ENCODE peak calls at places on chromosomes 1 and 21, in five cellular contexts. One of them, this sample, is unnamed. For H3K27me3, the result is how much of the 10 kb centered on the place peaks cover.

GRCh38 chr21:39088831-39089380 is 94.3 kb downstream of the PSMG1 start:
- DNase-seq in CD8-positive, alpha-beta memory T cell: no peak
- DNase-seq in tibial nerve: no peak
- DNase-seq in CD4-positive, alpha-beta memory T cell: no peak
- DNase-seq in body of pancreas: no peak
- DNase-seq in this sample: no peak

GRCh38 chr1:179926494-179927205 is 28.0 kb upstream of the CEP350 start:
- DNase-seq in CD8-positive, alpha-beta memory T cell: no peak
- DNase-seq in tibial nerve: no peak
- DNase-seq in CD4-positive, alpha-beta memory T cell: no peak
- DNase-seq in body of pancreas: no peak
- DNase-seq in this sample: no peak

GRCh38 chr1:25922633-25923567 is 16.7 kb upstream of the STMN1 start:
- DNase-seq in CD8-positive, alpha-beta memory T cell: peak
- DNase-seq in tibial nerve: no peak
- DNase-seq in CD4-positive, alpha-beta memory T cell: peak
- DNase-seq in body of pancreas: peak
- DNase-seq in this sample: peak

GRCh38 chr1:32906652-32907051 is 5.5 kb upstream of the TMEM54 start:
- DNase-seq in CD8-positive, alpha-beta memory T cell: no peak
- DNase-seq in tibial nerve: no peak
- DNase-seq in CD4-positive, alpha-beta memory T cell: no peak
- DNase-seq in body of pancreas: no peak
- DNase-seq in this sample: no peak

GRCh38 chr1:191608367-191608766 is 549.9 kb upstream of the RGS18 start:
- DNase-seq in CD8-positive, alpha-beta memory T cell: no peak
- DNase-seq in tibial nerve: no peak
- DNase-seq in CD4-positive, alpha-beta memory T cell: no peak
- DNase-seq in body of pancreas: no peak
- DNase-seq in this sample: no peak

GRCh38 chr21:31293986-31294385 is 50.1 kb downstream of the TIAM1 start:
- DNase-seq in CD8-positive, alpha-beta memory T cell: no peak
- DNase-seq in tibial nerve: no peak
- DNase-seq in CD4-positive, alpha-beta memory T cell: no peak
- DNase-seq in body of pancreas: no peak
- DNase-seq in this sample: no peak

GRCh38 chr1:154501423-154502065 is 475 bp upstream of the TDRD10 start:
- DNase-seq in CD8-positive, alpha-beta memory T cell: no peak
- DNase-seq in tibial nerve: peak
- DNase-seq in CD4-positive, alpha-beta memory T cell: no peak
- DNase-seq in body of pancreas: peak
- DNase-seq in this sample: no peak

GRCh38 chr1:70071597-70071996 is 133.8 kb downstream of the LRRC40 start:
- DNase-seq in CD8-positive, alpha-beta memory T cell: no peak
- DNase-seq in tibial nerve: no peak
- DNase-seq in CD4-positive, alpha-beta memory T cell: no peak
- DNase-seq in body of pancreas: no peak
- DNase-seq in this sample: no peak

GRCh38 chr1:107637101-107637500 is 327.9 kb downstream of the VAV3 start:
- DNase-seq in CD8-positive, alpha-beta memory T cell: no peak
- DNase-seq in tibial nerve: no peak
- DNase-seq in CD4-positive, alpha-beta memory T cell: no peak
- DNase-seq in body of pancreas: no peak
- DNase-seq in this sample: no peak

GRCh38 chr1:211469938-211470529 is 21.9 kb downstream of the RD3 start:
- DNase-seq in CD8-positive, alpha-beta memory T cell: peak
- DNase-seq in tibial nerve: peak
- DNase-seq in CD4-positive, alpha-beta memory T cell: peak
- DNase-seq in body of pancreas: peak
- DNase-seq in this sample: no peak

GRCh38 chr1:108096089-108096488 is 104.1 kb downstream of the SLC25A24 start:
- DNase-seq in CD8-positive, alpha-beta memory T cell: no peak
- DNase-seq in tibial nerve: no peak
- DNase-seq in CD4-positive, alpha-beta memory T cell: no peak
- DNase-seq in body of pancreas: no peak
- DNase-seq in this sample: no peak

GRCh38 chr1:78792756-78793155 is 143.1 kb downstream of the IFI44 start:
- DNase-seq in CD8-positive, alpha-beta memory T cell: no peak
- DNase-seq in tibial nerve: no peak
- DNase-seq in CD4-positive, alpha-beta memory T cell: no peak
- DNase-seq in body of pancreas: no peak
- DNase-seq in this sample: no peak

GRCh38 chr1:226784081-226785049 is 45.3 kb upstream of the ITPKB start:
- DNase-seq in CD8-positive, alpha-beta memory T cell: no peak
- DNase-seq in tibial nerve: no peak
- DNase-seq in CD4-positive, alpha-beta memory T cell: no peak
- DNase-seq in body of pancreas: no peak
- DNase-seq in this sample: no peak

GRCh38 chr1:178739285-178740045 is 14.4 kb downstream of the RALGPS2 start:
- DNase-seq in CD8-positive, alpha-beta memory T cell: no peak
- DNase-seq in tibial nerve: no peak
- DNase-seq in CD4-positive, alpha-beta memory T cell: no peak
- DNase-seq in body of pancreas: no peak
- DNase-seq in this sample: no peak

GRCh38 chr1:11804666-11805453 is 904 bp downstream of the MTHFR start:
- DNase-seq in CD8-positive, alpha-beta memory T cell: no peak
- DNase-seq in tibial nerve: no peak
- DNase-seq in CD4-positive, alpha-beta memory T cell: no peak
- DNase-seq in body of pancreas: peak
- DNase-seq in this sample: no peak

GRCh38 chr1:93304716-93305138 is 41.0 kb upstream of the DR1 start:
- DNase-seq in CD8-positive, alpha-beta memory T cell: no peak
- DNase-seq in tibial nerve: no peak
- DNase-seq in CD4-positive, alpha-beta memory T cell: peak
- DNase-seq in body of pancreas: peak
- DNase-seq in this sample: no peak

GRCh38 chr1:6450005-6450450 is 15.9 kb downstream of the TNFRSF25 start:
- DNase-seq in CD8-positive, alpha-beta memory T cell: no peak
- DNase-seq in tibial nerve: no peak
- DNase-seq in CD4-positive, alpha-beta memory T cell: no peak
- DNase-seq in body of pancreas: no peak
- DNase-seq in this sample: no peak

GRCh38 chr21:39004776-39005605 is 178.3 kb downstream of the PSMG1 start:
- DNase-seq in CD8-positive, alpha-beta memory T cell: no peak
- DNase-seq in tibial nerve: no peak
- DNase-seq in CD4-positive, alpha-beta memory T cell: no peak
- DNase-seq in body of pancreas: peak
- DNase-seq in this sample: no peak

GRCh38 chr1:24486296-24487065 is 16.2 kb upstream of the RCAN3 start:
- DNase-seq in CD8-positive, alpha-beta memory T cell: peak
- DNase-seq in tibial nerve: no peak
- DNase-seq in CD4-positive, alpha-beta memory T cell: peak
- DNase-seq in body of pancreas: no peak
- DNase-seq in this sample: no peak

GRCh38 chr1:11069233-11069950 is 9.6 kb upstream of the SRM start:
- DNase-seq in CD8-positive, alpha-beta memory T cell: no peak
- DNase-seq in tibial nerve: no peak
- DNase-seq in CD4-positive, alpha-beta memory T cell: no peak
- DNase-seq in body of pancreas: no peak
- DNase-seq in this sample: no peak

GRCh38 chr21:27320868-27321267 is 354.0 kb upstream of the ADAMTS5 start:
- DNase-seq in CD8-positive, alpha-beta memory T cell: no peak
- DNase-seq in tibial nerve: no peak
- DNase-seq in CD4-positive, alpha-beta memory T cell: no peak
- DNase-seq in body of pancreas: no peak
- DNase-seq in this sample: no peak

GRCh38 chr1:208217774-208218173 is 26.4 kb downstream of the PLXNA2 start:
- DNase-seq in CD8-positive, alpha-beta memory T cell: no peak
- DNase-seq in tibial nerve: no peak
- DNase-seq in CD4-positive, alpha-beta memory T cell: no peak
- DNase-seq in body of pancreas: no peak
- DNase-seq in this sample: no peak

GRCh38 chr21:27802816-27803475 is 836.1 kb upstream of the ADAMTS5 start:
- DNase-seq in CD8-positive, alpha-beta memory T cell: no peak
- DNase-seq in tibial nerve: no peak
- DNase-seq in CD4-positive, alpha-beta memory T cell: peak
- DNase-seq in body of pancreas: no peak
- DNase-seq in this sample: no peak

GRCh38 chr1:222713091-222714012 is 988 bp downstream of the BROX start:
- DNase-seq in CD8-positive, alpha-beta memory T cell: peak
- DNase-seq in tibial nerve: peak
- DNase-seq in CD4-positive, alpha-beta memory T cell: peak
- DNase-seq in body of pancreas: peak
- DNase-seq in this sample: peak

GRCh38 chr1:5927506-5928370 is 64.5 kb downstream of the NPHP4 start:
- DNase-seq in CD8-positive, alpha-beta memory T cell: no peak
- DNase-seq in tibial nerve: no peak
- DNase-seq in CD4-positive, alpha-beta memory T cell: no peak
- DNase-seq in body of pancreas: no peak
- DNase-seq in this sample: no peak

GRCh38 chr21:45306832-45307571 is 19.3 kb upstream of the POFUT2 start:
- DNase-seq in CD8-positive, alpha-beta memory T cell: no peak
- DNase-seq in tibial nerve: peak
- DNase-seq in CD4-positive, alpha-beta memory T cell: no peak
- DNase-seq in body of pancreas: peak
- DNase-seq in this sample: no peak

GRCh38 chr1:86154581-86155060 is 2.0 kb downstream of the COL24A1 start:
- DNase-seq in CD8-positive, alpha-beta memory T cell: no peak
- DNase-seq in tibial nerve: no peak
- DNase-seq in CD4-positive, alpha-beta memory T cell: no peak
- DNase-seq in body of pancreas: no peak
- DNase-seq in this sample: no peak

GRCh38 chr1:11648732-11649158 is 5.5 kb downstream of the FBXO2 start:
- DNase-seq in CD8-positive, alpha-beta memory T cell: peak
- DNase-seq in tibial nerve: no peak
- DNase-seq in CD4-positive, alpha-beta memory T cell: peak
- DNase-seq in body of pancreas: peak
- DNase-seq in this sample: peak

GRCh38 chr1:234881893-234882771 is 246.5 kb downstream of the TOMM20 start:
- DNase-seq in CD8-positive, alpha-beta memory T cell: no peak
- DNase-seq in tibial nerve: no peak
- DNase-seq in CD4-positive, alpha-beta memory T cell: no peak
- DNase-seq in body of pancreas: no peak
- DNase-seq in this sample: no peak

GRCh38 chr1:170041423-170042207 is 32.9 kb downstream of the KIFAP3 start:
- DNase-seq in CD8-positive, alpha-beta memory T cell: no peak
- DNase-seq in tibial nerve: no peak
- DNase-seq in CD4-positive, alpha-beta memory T cell: no peak
- DNase-seq in body of pancreas: no peak
- DNase-seq in this sample: no peak

GRCh38 chr1:67441739-67442286 is 11.6 kb upstream of the SERBP1 start:
- DNase-seq in CD8-positive, alpha-beta memory T cell: no peak
- DNase-seq in tibial nerve: no peak
- DNase-seq in CD4-positive, alpha-beta memory T cell: no peak
- DNase-seq in body of pancreas: no peak
- DNase-seq in this sample: no peak

GRCh38 chr1:111836111-111836510 is 80.4 kb downstream of the DDX20 start:
- DNase-seq in CD8-positive, alpha-beta memory T cell: no peak
- DNase-seq in tibial nerve: no peak
- DNase-seq in CD4-positive, alpha-beta memory T cell: no peak
- DNase-seq in body of pancreas: no peak
- DNase-seq in this sample: no peak

GRCh38 chr1:223062177-223062576 is 80.9 kb downstream of the TLR5 start:
- DNase-seq in CD8-positive, alpha-beta memory T cell: no peak
- DNase-seq in tibial nerve: no peak
- DNase-seq in CD4-positive, alpha-beta memory T cell: no peak
- DNase-seq in body of pancreas: no peak
- DNase-seq in this sample: no peak

GRCh38 chr1:112826217-112826944 is 111.2 kb upstream of the PPM1J start:
- DNase-seq in CD8-positive, alpha-beta memory T cell: no peak
- DNase-seq in tibial nerve: no peak
- DNase-seq in CD4-positive, alpha-beta memory T cell: no peak
- DNase-seq in body of pancreas: no peak
- DNase-seq in this sample: no peak

GRCh38 chr1:226019550-226019949 is 20.4 kb upstream of the SDE2 start:
- DNase-seq in CD8-positive, alpha-beta memory T cell: no peak
- DNase-seq in tibial nerve: no peak
- DNase-seq in CD4-positive, alpha-beta memory T cell: no peak
- DNase-seq in body of pancreas: no peak
- DNase-seq in this sample: no peak

GRCh38 chr1:30811187-30811586 is 53.6 kb upstream of the LAPTM5 start:
- DNase-seq in CD8-positive, alpha-beta memory T cell: no peak
- DNase-seq in tibial nerve: no peak
- DNase-seq in CD4-positive, alpha-beta memory T cell: no peak
- DNase-seq in body of pancreas: no peak
- DNase-seq in this sample: no peak
- H3K27me3 ChIP-seq in CD8-positive, alpha-beta memory T cell: under half
- H3K27me3 ChIP-seq in tibial nerve: under half
- H3K27me3 ChIP-seq in CD4-positive, alpha-beta memory T cell: under half
- H3K27me3 ChIP-seq in body of pancreas: under half
- H3K27me3 ChIP-seq in this sample: under half

DNA sequence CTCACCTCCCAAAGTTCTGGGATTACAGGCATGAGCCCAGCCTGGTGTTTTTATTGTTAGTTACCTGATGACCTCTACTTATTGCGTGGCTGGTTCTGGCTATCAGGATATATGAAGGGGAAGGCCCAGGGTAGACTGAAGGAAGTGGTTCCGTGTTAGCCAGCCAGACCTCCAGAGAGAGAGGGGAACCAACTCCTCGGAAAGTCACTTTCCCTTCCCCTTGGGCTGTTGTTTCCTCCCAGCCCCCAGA is 2.5 kb upstream of the RCSD1 start:
- DNase-seq in CD8-positive, alpha-beta memory T cell: no peak
- DNase-seq in tibial nerve: no peak
- DNase-seq in CD4-positive, alpha-beta memory T cell: no peak
- DNase-seq in body of pancreas: no peak
- DNase-seq in this sample: no peak
- H3K27me3 ChIP-seq in CD8-positive, alpha-beta memory T cell: under half
- H3K27me3 ChIP-seq in tibial nerve: under half
- H3K27me3 ChIP-seq in CD4-positive, alpha-beta memory T cell: under half
- H3K27me3 ChIP-seq in body of pancreas: under half
- H3K27me3 ChIP-seq in this sample: under half

DNA sequence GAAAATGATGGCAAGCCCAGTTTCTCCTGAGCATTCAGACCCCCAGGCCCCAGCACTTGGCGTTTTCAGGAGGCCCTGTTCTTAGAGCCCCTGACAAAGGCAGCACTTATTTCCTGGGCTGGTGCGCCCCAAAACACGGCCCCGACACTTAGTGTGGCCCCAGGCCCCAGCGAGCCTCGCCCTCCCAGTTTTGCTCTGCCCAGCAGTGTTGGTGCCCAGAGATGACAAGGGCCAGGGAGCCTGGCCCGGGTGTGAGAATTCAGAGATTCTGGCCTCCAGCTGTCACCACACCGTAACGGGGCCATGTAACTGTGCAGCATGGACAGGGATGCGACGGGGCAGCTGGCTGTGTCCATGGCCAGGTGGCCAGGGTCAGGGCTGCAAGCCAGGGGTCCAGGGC is 18.0 kb upstream of the ARHGEF16 start:
- DNase-seq in CD8-positive, alpha-beta memory T cell: no peak
- DNase-seq in tibial nerve: no peak
- DNase-seq in CD4-positive, alpha-beta memory T cell: no peak
- DNase-seq in body of pancreas: no peak
- DNase-seq in this sample: no peak
- H3K27me3 ChIP-seq in CD8-positive, alpha-beta memory T cell: under half
- H3K27me3 ChIP-seq in tibial nerve: under half
- H3K27me3 ChIP-seq in CD4-positive, alpha-beta memory T cell: under half
- H3K27me3 ChIP-seq in body of pancreas: under half
- H3K27me3 ChIP-seq in this sample: under half

DNA sequence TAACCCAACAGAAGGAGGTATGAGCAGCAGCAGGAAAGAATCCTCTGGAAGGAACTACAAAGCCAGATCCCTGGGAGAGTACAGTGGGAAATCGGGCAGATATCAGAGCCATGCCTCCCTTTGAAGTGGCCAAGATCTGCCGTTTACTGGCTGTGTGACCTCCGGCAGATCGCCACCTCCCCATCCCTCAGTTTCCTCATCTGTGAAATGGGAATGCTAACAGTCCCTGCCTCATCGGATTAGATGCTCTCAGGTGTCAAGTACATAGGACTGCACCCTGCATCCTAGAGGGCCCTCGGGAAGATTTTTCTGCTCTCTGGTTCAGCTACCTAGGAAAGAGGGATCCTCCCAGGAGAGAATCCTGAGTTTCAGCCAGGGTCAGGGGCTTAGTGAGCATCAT is 60.6 kb upstream of the EFHD2 start:
- DNase-seq in CD8-positive, alpha-beta memory T cell: no peak
- DNase-seq in tibial nerve: no peak
- DNase-seq in CD4-positive, alpha-beta memory T cell: no peak
- DNase-seq in body of pancreas: no peak
- DNase-seq in this sample: no peak
- H3K27me3 ChIP-seq in CD8-positive, alpha-beta memory T cell: under half
- H3K27me3 ChIP-seq in tibial nerve: under half
- H3K27me3 ChIP-seq in CD4-positive, alpha-beta memory T cell: under half
- H3K27me3 ChIP-seq in body of pancreas: under half
- H3K27me3 ChIP-seq in this sample: under half